ENCODE peak calls at places on chromosomes 3 and 15, in eight cellular contexts. T is LoVo, N is HT-29, C is astrocyte of the cerebellum, F is endothelial cell, Q is ELR, S is MCF 10A, B is upper lobe of right lung. D is an unnamed sample.

GRCh38 chr3:13574798-13575451 is 26.0 kb downstream of the FBLN2 start:
- DNase-seq in T (no peak), N (no peak), C (no peak), F (no peak), Q (peak), S (no peak), B (no peak), D (no peak)

GRCh38 chr15:36778516-36778915 is 199.1 kb downstream of the CDIN1 start:
- DNase-seq in T (no peak), N (no peak), C (peak), F (no peak), Q (no peak), S (no peak), B (no peak), D (no peak)

GRCh38 chr3:59771760-59772159 is 721.9 kb upstream of the CFAP20DC start:
- DNase-seq in T (no peak), N (no peak), C (peak), F (no peak), Q (peak), S (peak), B (no peak), D (no peak)

GRCh38 chr3:169420429-169420828 is 243.1 kb downstream of the MECOM start:
- DNase-seq in T (no peak), N (no peak), C (no peak), F (no peak), Q (peak), S (no peak), B (no peak), D (no peak)

GRCh38 chr15:63833246-63833696 is 477 bp downstream of the HERC1 start:
- DNase-seq in T (peak), N (peak), C (no peak), F (peak), Q (peak), S (peak), B (peak), D (peak)

GRCh38 chr3:101036676-101037075 is 43.5 kb upstream of the ABI3BP start:
- DNase-seq in T (no peak), N (no peak), C (no peak), F (no peak), Q (peak), S (no peak), B (no peak), D (no peak)

GRCh38 chr15:51229907-51230328 is 108.5 kb downstream of the CYP19A1 start:
- DNase-seq in T (no peak), N (peak), C (peak), F (no peak), Q (peak), S (no peak), B (no peak), D (peak)

GRCh38 chr3:148861277-148861869 is 3.7 kb upstream of the CPA3 start:
- DNase-seq in T (peak), N (peak), C (peak), F (no peak), Q (peak), S (peak), B (no peak), D (peak)

GRCh38 chr3:124033360-124034015 is 41.6 kb upstream of the ROPN1 start:
- DNase-seq in T (no peak), N (no peak), C (no peak), F (no peak), Q (peak), S (no peak), B (peak), D (peak)

GRCh38 chr15:96767703-96768434 is 437.4 kb downstream of the NR2F2 start:
- DNase-seq in T (peak), N (no peak), C (no peak), F (no peak), Q (peak), S (no peak), B (no peak), D (no peak)

GRCh38 chr3:14123308-14124222 is 1.1 kb downstream of the CHCHD4 start:
- DNase-seq in T (no peak), N (no peak), C (no peak), F (no peak), Q (no peak), S (no peak), B (peak), D (no peak)

GRCh38 chr3:71681224-71681668 is 44.0 kb downstream of the EIF4E3 start:
- DNase-seq in T (no peak), N (peak), C (peak), F (peak), Q (peak), S (peak), B (peak), D (peak)

GRCh38 chr3:132573657-132574260 is 23.3 kb upstream of the ACKR4 start:
- DNase-seq in T (no peak), N (no peak), C (no peak), F (no peak), Q (no peak), S (no peak), B (no peak), D (no peak)

GRCh38 chr15:47300596-47300995 is 416.7 kb upstream of the SEMA6D start:
- DNase-seq in T (no peak), N (no peak), C (no peak), F (no peak), Q (no peak), S (no peak), B (no peak), D (no peak)

GRCh38 chr15:68277131-68277604 is 377 bp upstream of the FEM1B start:
- DNase-seq in T (no peak), N (peak), C (peak), F (peak), Q (peak), S (no peak), B (no peak), D (no peak)

GRCh38 chr15:41983621-41984571 is 11.5 kb upstream of the EHD4 start:
- DNase-seq in T (no peak), N (no peak), C (no peak), F (no peak), Q (no peak), S (no peak), B (no peak), D (no peak)

D was measured in germinal center.